ENCODE peak calls at places on chromosomes 1 and 21, in four cellular contexts. Y is heart left ventricle, F is AG04449, A is neural crest cell. J is an unnamed sample.

GRCh38 chr1:172109357-172109756 is 268.1 kb downstream of the DNM3 start:
- DNase-seq in Y (no peak), F (no peak), A (no peak), J (no peak)

GRCh38 chr1:22763479-22764200 is 53.0 kb downstream of the EPHB2 start:
- DNase-seq in Y (no peak), F (no peak), A (no peak), J (no peak)

GRCh38 chr1:59831529-59831928 is 16.8 kb downstream of the HOOK1 start:
- DNase-seq in Y (no peak), F (no peak), A (no peak), J (no peak)

GRCh38 chr1:222861057-222861456 is 46.2 kb downstream of the DISP1 start:
- DNase-seq in Y (no peak), F (no peak), A (no peak), J (no peak)

GRCh38 chr21:15397258-15397657 is 332.5 kb upstream of the NRIP1 start:
- DNase-seq in Y (no peak), F (no peak), A (no peak), J (no peak)

GRCh38 chr1:93344886-93345632 is 648 bp upstream of the DR1 start:
- DNase-seq in Y (no peak), F (no peak), A (no peak), J (no peak)

GRCh38 chr1:44293761-44294315 is 61.2 kb downstream of the ERI3 start:
- DNase-seq in Y (peak), F (no peak), A (no peak), J (no peak)

GRCh38 chr21:27244796-27245195 is 277.9 kb upstream of the ADAMTS5 start:
- DNase-seq in Y (no peak), F (no peak), A (no peak), J (no peak)

GRCh38 chr1:207021139-207021861 is 11.3 kb downstream of the C1orf116 start:
- DNase-seq in Y (no peak), F (no peak), A (no peak), J (no peak)

GRCh38 chr1:112833806-112834205 is 118.7 kb upstream of the PPM1J start:
- DNase-seq in Y (no peak), F (no peak), A (no peak), J (no peak)

GRCh38 chr21:36156815-36157670 is at the start of gene DOP1B:
- DNase-seq in Y (peak), F (no peak), A (peak), J (no peak)

GRCh38 chr1:45205000-45205909 is 1.1 kb downstream of the ZSWIM5 start:
- DNase-seq in Y (peak), F (no peak), A (peak), J (no peak)

GRCh38 chr1:56821462-56821797 is 2.2 kb upstream of the FYB2 start:
- DNase-seq in Y (no peak), F (no peak), A (no peak), J (no peak)

GRCh38 chr1:109369167-109369746 is 28.5 kb downstream of the SORT1 start:
- DNase-seq in Y (no peak), F (no peak), A (no peak), J (no peak)

GRCh38 chr1:206828765-206829164 is 36.7 kb upstream of the IL20 start:
- DNase-seq in Y (no peak), F (no peak), A (no peak), J (no peak)

GRCh38 chr1:170555370-170555769 is 23.4 kb downstream of the GORAB start:
- DNase-seq in Y (no peak), F (no peak), A (no peak), J (no peak)

GRCh38 chr1:32186077-32186476 is 6.6 kb downstream of the TXLNA start:
- DNase-seq in Y (no peak), F (no peak), A (no peak), J (no peak)

GRCh38 chr1:163652441-163652840 is 330.7 kb downstream of the NUF2 start:
- DNase-seq in Y (no peak), F (no peak), A (no peak), J (no peak)

GRCh38 chr1:222084996-222085395 is 343.1 kb upstream of the DUSP10 start:
- DNase-seq in Y (no peak), F (no peak), A (no peak), J (no peak)

GRCh38 chr1:182595641-182596240 is 6.7 kb upstream of the RNASEL start:
- DNase-seq in Y (peak), F (no peak), A (peak), J (peak)

GRCh38 chr1:199463521-199464127 is 563.9 kb upstream of the NR5A2 start:
- DNase-seq in Y (no peak), F (peak), A (no peak), J (no peak)

GRCh38 chr1:22540311-22540710 is 23.0 kb upstream of the EPHA8 start:
- DNase-seq in Y (no peak), F (no peak), A (no peak), J (no peak)

GRCh38 chr21:35643176-35643575 is 417.1 kb downstream of the SETD4 start:
- DNase-seq in Y (no peak), F (no peak), A (no peak), J (no peak)

GRCh38 chr21:33206771-33207290 is 22.9 kb upstream of the IFNAR2 start:
- DNase-seq in Y (no peak), F (no peak), A (no peak), J (no peak)

GRCh38 chr21:17793675-17794123 is 25.5 kb downstream of the C21orf91 start:
- DNase-seq in Y (no peak), F (peak), A (no peak), J (no peak)

GRCh38 chr21:45138199-45139002 is 64.0 kb downstream of the ADARB1 start:
- DNase-seq in Y (peak), F (no peak), A (peak), J (peak)
- TF ChIP-seq CTCF in Y (peak), F (peak), A (peak), J (peak)

GRCh38 chr1:2210786-2211185 is 16.2 kb upstream of the FAAP20 start:
- DNase-seq in Y (peak), F (no peak), A (no peak), J (no peak)

GRCh38 chr1:2212167-2212541 is 16.0 kb upstream of the SKI start:
- DNase-seq in Y (no peak), F (no peak), A (no peak), J (no peak)

GRCh38 chr1:2214541-2215241 is 13.4 kb upstream of the SKI start:
- DNase-seq in Y (peak), F (no peak), A (no peak), J (no peak)

GRCh38 chr1:2213576-2214505 is 14.3 kb upstream of the SKI start:
- DNase-seq in Y (peak), F (peak), A (no peak), J (no peak)

GRCh38 chr1:2212542-2213491 is 15.3 kb upstream of the SKI start:
- DNase-seq in Y (peak), F (peak), A (peak), J (peak)
- TF ChIP-seq CTCF in Y (peak), F (peak), A (peak), J (no peak)

GRCh38 chr1:54425152-54425584 is 19.0 kb upstream of the SSBP3 start:
- DNase-seq in Y (no peak), F (no peak), A (no peak), J (no peak)
- TF ChIP-seq CTCF in Y (peak), F (peak), A (no peak), J (no peak)

GRCh38 chr1:231171623-231172197 is 9.9 kb downstream of the TRIM67 start:
- DNase-seq in Y (no peak), F (no peak), A (no peak), J (no peak)
- TF ChIP-seq CTCF in Y (no peak), F (no peak), A (no peak), J (no peak)

GRCh38 chr1:54623216-54624007 is at the start of gene FAM151A:
- DNase-seq in Y (peak), F (no peak), A (no peak), J (no peak)

GRCh38 chr1:54619749-54620148 is 3.6 kb downstream of the FAM151A start:
- DNase-seq in Y (no peak), F (no peak), A (no peak), J (no peak)

GRCh38 chr1:54627181-54627580 is 3.9 kb upstream of the FAM151A start:
- DNase-seq in Y (no peak), F (no peak), A (no peak), J (no peak)

DNA sequence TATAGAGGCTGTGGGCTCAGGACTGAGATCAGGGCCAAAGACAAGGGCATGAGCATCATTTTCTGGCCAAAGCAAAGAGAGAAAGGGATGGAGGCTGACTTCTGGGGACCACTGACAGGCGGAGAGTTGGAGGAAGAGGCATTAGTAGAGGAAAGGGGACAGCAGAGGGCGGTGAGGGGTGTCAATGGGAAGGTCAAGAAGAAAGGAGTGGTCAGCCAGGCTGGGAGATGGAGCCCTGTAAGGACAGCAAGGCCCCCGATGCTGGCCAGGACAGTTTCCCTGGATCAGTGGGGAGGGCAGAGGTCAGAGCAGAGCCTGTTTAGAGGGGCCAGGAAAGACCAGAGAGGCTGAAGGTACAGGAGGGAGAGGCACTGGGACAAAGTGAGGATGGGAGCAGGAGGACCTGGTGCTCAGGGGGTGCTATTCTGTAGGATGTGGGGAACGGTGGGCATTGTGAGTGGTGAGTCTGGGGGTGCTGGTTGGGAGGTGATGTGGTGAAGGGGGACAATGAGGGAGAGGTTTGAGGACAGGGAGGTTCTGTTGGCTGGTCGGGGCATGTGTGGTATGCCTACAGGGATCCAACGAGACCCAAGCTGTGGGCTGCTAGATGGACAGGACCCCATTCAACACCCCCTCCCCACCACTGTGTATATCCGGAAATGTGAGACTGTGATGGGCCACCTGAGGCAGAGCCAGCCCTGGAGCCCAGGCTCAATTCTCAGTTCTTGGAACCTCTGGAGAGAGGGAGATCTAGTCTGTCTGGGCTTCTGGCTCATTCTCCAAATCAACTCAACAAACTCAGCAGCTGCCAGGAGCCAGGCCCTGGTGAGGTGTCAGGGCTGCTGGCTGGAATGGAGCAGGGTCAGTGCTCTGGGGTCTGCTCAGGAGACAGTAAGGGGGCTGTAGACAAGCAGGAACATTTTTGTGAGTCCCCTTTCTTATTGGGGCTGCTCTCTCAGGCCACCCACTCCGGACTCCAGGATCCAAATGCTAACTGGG is 1.4 kb upstream of the FAM151A start:
- DNase-seq in Y (no peak), F (no peak), A (no peak), J (no peak)
- TF ChIP-seq CTCF in Y (no peak), F (no peak), A (no peak), J (no peak)

J was measured in omental fat pad.